ENCODE peak calls at places on chromosomes 12 and 14, in four cellular contexts. N is K562, V is H1, W is GM12878. P is an unnamed sample.
A peak's percentile ranks its signal among the peaks of the same experiment; 100 is the strongest.

GRCh38 chr12:3795800-3796133 is 42.9 kb upstream of the CRACR2A start:
- DNase-seq in N (no peak), V (no peak), W (no peak), P (no peak)

GRCh38 chr12:121858662-121859572 is at the start of gene HPD:
- DNase-seq in N (no peak), V (no peak), W (no peak), P (peak; percentile 91)

GRCh38 chr12:70732287-70732686 is 95.1 kb upstream of the PTPRB start:
- DNase-seq in N (no peak), V (no peak), W (no peak), P (no peak)

GRCh38 chr14:25406818-25407217 is 356.9 kb upstream of the STXBP6 start:
- DNase-seq in N (peak; percentile 37), V (peak; percentile 61), W (no peak), P (peak; percentile 68)

GRCh38 chr12:108622425-108622824 is 11.3 kb downstream of the SELPLG start:
- DNase-seq in N (peak; percentile 53), V (no peak), W (no peak), P (peak; percentile 49)

GRCh38 chr12:112347521-112347920 is 34.7 kb downstream of the HECTD4 start:
- DNase-seq in N (no peak), V (no peak), W (no peak), P (no peak)

GRCh38 chr12:52175411-52176350 is 16.1 kb downstream of the KRT80 start:
- DNase-seq in N (no peak), V (no peak), W (no peak), P (peak; percentile 36)

GRCh38 chr12:49664591-49665146 is 41.3 kb downstream of the PRPF40B start:
- DNase-seq in N (no peak), V (no peak), W (no peak), P (no peak)

GRCh38 chr12:105278043-105278697 is 42.2 kb upstream of the APPL2 start:
- DNase-seq in N (peak; percentile 7), V (no peak), W (no peak), P (peak; percentile 50)

GRCh38 chr14:70061108-70061507 is 127.6 kb downstream of the SLC8A3 start:
- DNase-seq in N (no peak), V (no peak), W (no peak), P (peak; percentile 16)

GRCh38 chr14:98923596-98923995 is 348.4 kb downstream of the BCL11B start:
- DNase-seq in N (no peak), V (no peak), W (no peak), P (no peak)

GRCh38 chr14:35044939-35045797 is 904 bp upstream of the FAM177A1 start:
- DNase-seq in N (no peak), V (no peak), W (no peak), P (no peak)

GRCh38 chr14:86481105-86481504 is 951.2 kb downstream of the FLRT2 start:
- DNase-seq in N (no peak), V (no peak), W (no peak), P (no peak)

GRCh38 chr12:59396519-59396918 is 199.3 kb upstream of the SLC16A7 start:
- DNase-seq in N (no peak), V (no peak), W (no peak), P (no peak)

GRCh38 chr12:119796292-119796691 is 80.8 kb downstream of the CIT start:
- DNase-seq in N (no peak), V (no peak), W (no peak), P (no peak)

GRCh38 chr14:101077511-101078074 is 174.1 kb upstream of the RTL1 start:
- DNase-seq in N (no peak), V (no peak), W (no peak), P (no peak)

GRCh38 chr12:31928246-31929139 is 30.7 kb upstream of the RESF1 start:
- DNase-seq in N (no peak), V (no peak), W (no peak), P (no peak)

GRCh38 chr14:100714205-100714781 is 12.4 kb upstream of the DLK1 start:
- DNase-seq in N (no peak), V (no peak), W (no peak), P (no peak)

GRCh38 chr12:18275974-18276373 is 14.7 kb downstream of the PIK3C2G start:
- DNase-seq in N (no peak), V (no peak), W (no peak), P (no peak)

GRCh38 chr14:28297559-28297958 is 469.0 kb upstream of the FOXG1 start:
- DNase-seq in N (no peak), V (no peak), W (no peak), P (no peak)

GRCh38 chr14:65006251-65006721 is 19.6 kb downstream of the FNTB start:
- DNase-seq in N (no peak), V (no peak), W (no peak), P (no peak)

GRCh38 chr12:51896236-51896635 is 8.3 kb downstream of the ANKRD33 start:
- DNase-seq in N (no peak), V (no peak), W (no peak), P (no peak)

GRCh38 chr14:104075530-104076151 is 9.9 kb upstream of the ASPG start:
- DNase-seq in N (no peak), V (no peak), W (no peak), P (no peak)

DNA sequence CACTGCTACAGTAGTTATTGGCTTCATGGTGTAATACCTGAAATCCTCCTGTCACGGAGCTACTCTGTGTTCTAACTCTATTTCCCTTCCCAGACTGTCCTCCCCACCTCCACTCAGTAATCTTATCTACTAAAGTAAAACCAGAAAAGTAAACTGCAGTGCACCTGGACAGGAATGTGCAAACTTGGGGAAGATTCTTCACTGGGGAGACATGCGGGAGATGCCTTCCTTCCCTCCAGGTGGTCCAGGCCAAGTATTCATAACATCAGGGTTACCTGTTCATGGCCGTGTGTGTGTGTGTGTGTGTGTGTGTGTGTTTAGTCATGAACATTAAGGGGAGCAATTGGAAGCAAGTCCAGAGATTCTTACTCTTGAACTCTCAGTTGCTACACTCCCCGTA is 84.1 kb downstream of the IFNG start:
- DNase-seq in N (no peak), V (no peak), W (no peak), P (no peak)
- TF ChIP-seq ATF2 in N (no peak), V (no peak), W (no peak), P (no peak)

GRCh38 chr14:60508363-60508706 is 611 bp upstream of the SIX6 start:
- DNase-seq in N (no peak), V (no peak), W (no peak), P (no peak)
- H3K27me3 ChIP-seq in N (peaks cover 21% of the 10 kb centered on the region), V (peaks cover 78% of the 10 kb centered on the region), W (peaks cover 43% of the 10 kb centered on the region), P (peaks cover 58% of the 10 kb centered on the region)

DNA sequence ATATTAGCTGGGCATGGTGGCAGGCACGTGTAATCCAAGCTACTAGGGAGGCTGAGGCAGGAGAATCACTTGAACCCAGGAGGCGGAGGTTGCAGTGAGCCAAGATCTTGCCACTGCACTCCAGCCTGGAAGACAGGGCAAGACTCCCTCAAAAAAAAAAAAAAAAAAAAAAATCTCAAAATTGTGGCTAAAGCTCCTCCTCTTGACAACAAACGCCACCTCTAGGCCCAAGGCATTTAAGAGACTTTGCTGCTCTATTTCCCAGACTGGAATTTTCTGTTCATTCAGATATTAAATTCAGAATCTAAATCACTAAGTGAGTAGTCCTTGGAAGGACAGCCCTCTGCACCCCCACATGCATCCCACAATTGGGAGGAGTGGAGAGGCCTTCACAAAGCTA is 1.4 kb downstream of the ZFYVE1 start:
- DNase-seq in N (peak; percentile 14), V (no peak), W (no peak), P (no peak)
- TF ChIP-seq ATF2 in N (no peak), V (no peak), W (no peak), P (no peak)

GRCh38 chr14:84068288-84068687 is 1461.7 kb upstream of the FLRT2 start:
- DNase-seq in N (no peak), V (no peak), W (no peak), P (no peak)

GRCh38 chr14:84065811-84066210 is 1464.1 kb upstream of the FLRT2 start:
- DNase-seq in N (no peak), V (no peak), W (no peak), P (no peak)

GRCh38 chr14:84064296-84064695 is 1465.6 kb upstream of the FLRT2 start:
- DNase-seq in N (no peak), V (no peak), W (no peak), P (no peak)

GRCh38 chr14:84064756-84065155 is 1465.2 kb upstream of the FLRT2 start:
- DNase-seq in N (no peak), V (no peak), W (no peak), P (no peak)
- H3K27me3 ChIP-seq in N (no peaks in the 10 kb centered on the region), V (no peaks in the 10 kb centered on the region), W (no peaks in the 10 kb centered on the region), P (no peaks in the 10 kb centered on the region)

DNA sequence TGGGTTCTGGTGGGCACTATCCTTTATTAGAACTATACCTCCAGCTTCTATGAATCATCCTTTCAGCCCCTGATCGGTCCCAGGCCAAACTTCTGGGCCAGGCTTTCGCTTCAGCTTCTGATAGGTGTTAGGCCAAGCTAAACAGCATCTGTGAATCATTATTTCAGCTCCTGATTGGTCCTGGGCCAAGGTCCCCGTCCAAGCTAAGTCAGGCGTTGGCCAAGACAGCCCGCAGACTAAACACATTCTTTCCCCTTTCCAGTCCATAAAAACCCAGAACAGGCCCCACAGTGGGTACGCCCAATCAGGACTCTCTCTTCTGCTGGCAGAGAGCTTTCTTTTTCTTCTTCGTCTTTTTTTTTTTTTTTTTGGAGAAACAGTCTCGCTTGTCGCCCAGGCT is 1808.9 kb upstream of the SEL1L start:
- DNase-seq in N (no peak), V (no peak), W (no peak), P (no peak)
- TF ChIP-seq ATF2 in N (no peak), V (no peak), W (no peak), P (no peak)

GRCh38 chr12:10634427-10634826 is 21.0 kb upstream of the MAGOHB start:
- DNase-seq in N (no peak), V (no peak), W (no peak), P (peak; percentile 3)
- H3K27me3 ChIP-seq in N (no peaks in the 10 kb centered on the region), V (no peaks in the 10 kb centered on the region), W (no peaks in the 10 kb centered on the region), P (peaks cover 17% of the 10 kb centered on the region)

GRCh38 chr14:33930464-33930863 is 20.4 kb downstream of the EGLN3 start:
- DNase-seq in N (no peak), V (no peak), W (no peak), P (no peak)
- TF ChIP-seq ATF2 in N (no peak), V (no peak), W (no peak), P (no peak)

P was measured in HepG2.